ENCODE peak calls at places on chromosomes 12 and 14, in four cellular contexts. O is pancreas, U is smooth muscle cell of the brain vasculature, P is fibroblast of the aortic adventitia. Z is an unnamed sample.
A peak's percentile ranks its signal among the peaks of the same experiment; 100 is the strongest.

GRCh38 chr12:120562906-120563305 is 18.3 kb downstream of the POP5 start:
- DNase-seq in P (no peak), O (no peak), U (no peak), Z (no peak)

GRCh38 chr12:128111951-128112350 is 155.0 kb upstream of the TMEM132C start:
- DNase-seq in U (no peak), O (no peak), P (no peak), Z (no peak)

GRCh38 chr14:69713127-69713800 is 53.7 kb upstream of the SRSF5 start:
- DNase-seq in P (no peak), U (no peak), O (no peak), Z (no peak)

GRCh38 chr12:24066865-24067264 is 117.4 kb upstream of the SOX5 start:
- DNase-seq in O (no peak), U (peak; percentile 62), P (peak; percentile 93), Z (no peak)

GRCh38 chr12:12338528-12339168 is 11.4 kb downstream of the MANSC1 start:
- DNase-seq in U (no peak), O (no peak), P (peak; percentile 70), Z (no peak)

GRCh38 chr14:45287609-45288008 is 34.6 kb upstream of the MIS18BP1 start:
- DNase-seq in O (no peak), P (no peak), U (no peak), Z (no peak)

GRCh38 chr12:110718222-110718908 is 24.3 kb downstream of the PPP1CC start:
- DNase-seq in U (no peak), P (no peak), O (no peak), Z (no peak)

GRCh38 chr12:122051231-122051876 is 27.2 kb upstream of the MLXIP start:
- DNase-seq in U (no peak), O (peak; percentile 73), P (peak; percentile 16), Z (no peak)

GRCh38 chr14:97180304-97181200 is 383.4 kb downstream of the VRK1 start:
- DNase-seq in O (no peak), U (no peak), P (no peak), Z (no peak)

GRCh38 chr14:28754209-28754985 is 12.2 kb upstream of the FOXG1 start:
- DNase-seq in O (no peak), U (no peak), P (peak; percentile 70), Z (no peak)

GRCh38 chr14:36784541-36784940 is 122.9 kb downstream of the PAX9 start:
- DNase-seq in O (no peak), U (no peak), P (no peak), Z (no peak)

Z was measured in stimulated activated naive CD4-positive, alpha-beta T cell treated with Interleukin-2 at 50 U/mL for 16 hours.